ENCODE peak calls at places on chromosomes 16 and 17, in four cellular contexts. Y is D721Med; A is ovary; S is naive thymus-derived CD4-positive, alpha-beta T cell. H is an unnamed sample.

GRCh38 chr16:30927789-30928378 is 4.5 kb downstream of the FBXL19 start:
- DNase-seq in Y (peak), A (peak), S (no peak), H (peak)

GRCh38 chr17:75873587-75874322 is 4.6 kb downstream of the TRIM47 start:
- DNase-seq in Y (no peak), A (no peak), S (no peak), H (no peak)

GRCh38 chr17:82839617-82840292 is at the start of gene ZNF750:
- DNase-seq in Y (no peak), S (no peak), A (peak), H (no peak)

GRCh38 chr17:73232587-73233373 is 28.9 kb downstream of the CPSF4L start:
- DNase-seq in A (no peak), Y (no peak), S (no peak), H (no peak)

GRCh38 chr17:73494096-73494954 is 149.9 kb downstream of the SDK2 start:
- DNase-seq in S (no peak), Y (no peak), A (no peak), H (no peak)

GRCh38 chr16:88939814-88940195 is 37.2 kb downstream of the CBFA2T3 start:
- DNase-seq in Y (no peak), A (peak), S (no peak), H (peak)

GRCh38 chr17:15348030-15348429 is 6.6 kb upstream of the TEKT3 start:
- DNase-seq in A (no peak), S (no peak), Y (no peak), H (no peak)

GRCh38 chr17:30554839-30555751 is 77.9 kb downstream of the GOSR1 start:
- DNase-seq in A (no peak), S (no peak), Y (no peak), H (no peak)

GRCh38 chr16:49757744-49758069 is 98.2 kb downstream of the ZNF423 start:
- DNase-seq in Y (no peak), S (no peak), A (no peak), H (no peak)

GRCh38 chr17:48299760-48300159 is 130.3 kb downstream of the SKAP1 start:
- DNase-seq in S (no peak), A (no peak), Y (no peak), H (no peak)

GRCh38 chr16:83772806-83773205 is 35.0 kb upstream of the HSBP1 start:
- DNase-seq in Y (no peak), A (no peak), S (no peak), H (no peak)